ENCODE peak calls at places on chromosome 1, in nine cellular contexts. One of them, this sample, is unnamed.

GRCh38 chr1:9591669-9592509 is 3.2 kb downstream of the TMEM201 start:
- DNase-seq in sigmoid colon: no peak
- DNase-seq in HL-60: no peak
- DNase-seq in suprapubic skin: no peak
- DNase-seq in Panc1: no peak
- DNase-seq in HCT116: no peak
- DNase-seq in vagina: no peak
- DNase-seq in breast epithelium: no peak
- DNase-seq in HepG2: no peak
- DNase-seq in this sample: no peak

GRCh38 chr1:225700164-225700740 is 47.3 kb upstream of the ENAH start:
- DNase-seq in HepG2: peak; percentile 100
- DNase-seq in suprapubic skin: peak; percentile 40
- DNase-seq in Panc1: peak; percentile 96
- DNase-seq in HL-60: no peak
- DNase-seq in sigmoid colon: no peak
- DNase-seq in HCT116: peak; percentile 88
- DNase-seq in breast epithelium: peak; percentile 78
- DNase-seq in vagina: no peak
- DNase-seq in this sample: peak; percentile 67

GRCh38 chr1:154791292-154792278 is 78.5 kb downstream of the KCNN3 start:
- DNase-seq in sigmoid colon: no peak
- DNase-seq in HCT116: peak; percentile 21
- DNase-seq in vagina: no peak
- DNase-seq in Panc1: no peak
- DNase-seq in HepG2: no peak
- DNase-seq in HL-60: no peak
- DNase-seq in breast epithelium: no peak
- DNase-seq in suprapubic skin: no peak
- DNase-seq in this sample: peak; percentile 75

GRCh38 chr1:11281518-11282331 is 8.7 kb downstream of the UBIAD1 start:
- DNase-seq in HepG2: no peak
- DNase-seq in suprapubic skin: no peak
- DNase-seq in breast epithelium: no peak
- DNase-seq in HCT116: no peak
- DNase-seq in vagina: no peak
- DNase-seq in sigmoid colon: peak; percentile 85
- DNase-seq in Panc1: no peak
- DNase-seq in HL-60: no peak
- DNase-seq in this sample: peak; percentile 89

GRCh38 chr1:109630081-109630880 is 10.6 kb downstream of the AMPD2 start:
- DNase-seq in vagina: peak; percentile 67
- DNase-seq in Panc1: no peak
- DNase-seq in HepG2: no peak
- DNase-seq in suprapubic skin: no peak
- DNase-seq in breast epithelium: no peak
- DNase-seq in HCT116: no peak
- DNase-seq in HL-60: no peak
- DNase-seq in sigmoid colon: no peak
- DNase-seq in this sample: no peak

GRCh38 chr1:117930484-117930883 is 945 bp downstream of the WDR3 start:
- DNase-seq in vagina: no peak
- DNase-seq in Panc1: no peak
- DNase-seq in sigmoid colon: no peak
- DNase-seq in HepG2: no peak
- DNase-seq in HCT116: no peak
- DNase-seq in HL-60: no peak
- DNase-seq in breast epithelium: no peak
- DNase-seq in suprapubic skin: no peak
- DNase-seq in this sample: peak; percentile 20

GRCh38 chr1:203797948-203798347 is 2.5 kb downstream of the ZBED6 start:
- DNase-seq in sigmoid colon: peak; percentile 69
- DNase-seq in HepG2: peak; percentile 9
- DNase-seq in suprapubic skin: no peak
- DNase-seq in Panc1: no peak
- DNase-seq in breast epithelium: peak; percentile 37
- DNase-seq in HL-60: no peak
- DNase-seq in vagina: no peak
- DNase-seq in HCT116: no peak
- DNase-seq in this sample: no peak

GRCh38 chr1:107637101-107637500 is 327.9 kb downstream of the VAV3 start:
- DNase-seq in HL-60: no peak
- DNase-seq in breast epithelium: no peak
- DNase-seq in vagina: no peak
- DNase-seq in HepG2: no peak
- DNase-seq in sigmoid colon: no peak
- DNase-seq in HCT116: no peak
- DNase-seq in suprapubic skin: no peak
- DNase-seq in Panc1: no peak
- DNase-seq in this sample: no peak

GRCh38 chr1:40315239-40315794 is 1.8 kb downstream of the COL9A2 start:
- DNase-seq in HCT116: peak; percentile 73
- DNase-seq in HL-60: peak; percentile 72
- DNase-seq in sigmoid colon: peak; percentile 90
- DNase-seq in breast epithelium: peak; percentile 79
- DNase-seq in suprapubic skin: peak; percentile 90
- DNase-seq in vagina: peak; percentile 93
- DNase-seq in Panc1: peak; percentile 59
- DNase-seq in HepG2: peak; percentile 83
- DNase-seq in this sample: peak; percentile 86

GRCh38 chr1:25541889-25542658 is 1.3 kb upstream of the LDLRAP1 start:
- DNase-seq in sigmoid colon: no peak
- DNase-seq in HepG2: no peak
- DNase-seq in suprapubic skin: no peak
- DNase-seq in HCT116: no peak
- DNase-seq in HL-60: no peak
- DNase-seq in Panc1: no peak
- DNase-seq in breast epithelium: peak; percentile 59
- DNase-seq in vagina: no peak
- DNase-seq in this sample: no peak

GRCh38 chr1:25544819-25545218 is 1.4 kb downstream of the LDLRAP1 start:
- DNase-seq in HL-60: no peak
- DNase-seq in Panc1: no peak
- DNase-seq in breast epithelium: peak; percentile 34
- DNase-seq in HCT116: no peak
- DNase-seq in sigmoid colon: no peak
- DNase-seq in vagina: no peak
- DNase-seq in HepG2: no peak
- DNase-seq in suprapubic skin: no peak
- DNase-seq in this sample: no peak

GRCh38 chr1:25544243-25544764 is 898 bp downstream of the LDLRAP1 start:
- DNase-seq in suprapubic skin: no peak
- DNase-seq in Panc1: no peak
- DNase-seq in sigmoid colon: peak; percentile 65
- DNase-seq in HepG2: no peak
- DNase-seq in HL-60: no peak
- DNase-seq in vagina: no peak
- DNase-seq in breast epithelium: no peak
- DNase-seq in HCT116: no peak
- DNase-seq in this sample: no peak

GRCh38 chr1:25543106-25543424 is 341 bp upstream of the LDLRAP1 start:
- DNase-seq in HCT116: no peak
- DNase-seq in breast epithelium: no peak
- DNase-seq in sigmoid colon: no peak
- DNase-seq in HepG2: no peak
- DNase-seq in suprapubic skin: no peak
- DNase-seq in HL-60: no peak
- DNase-seq in Panc1: no peak
- DNase-seq in vagina: no peak
- DNase-seq in this sample: no peak

GRCh38 chr1:25543425-25544242 is at the start of gene LDLRAP1:
- DNase-seq in HL-60: peak; percentile 59
- DNase-seq in sigmoid colon: peak; percentile 88
- DNase-seq in HCT116: no peak
- DNase-seq in breast epithelium: no peak
- DNase-seq in vagina: no peak
- DNase-seq in Panc1: no peak
- DNase-seq in HepG2: peak; percentile 37
- DNase-seq in suprapubic skin: no peak
- DNase-seq in this sample: peak; percentile 74
- TF ChIP-seq POLR2AphosphoS5 in HL-60: no peak
- TF ChIP-seq POLR2AphosphoS5 in sigmoid colon: peak; percentile 81
- TF ChIP-seq POLR2AphosphoS5 in HCT116: peak; percentile 90
- TF ChIP-seq POLR2AphosphoS5 in breast epithelium: peak; percentile 44
- TF ChIP-seq POLR2AphosphoS5 in vagina: no peak
- TF ChIP-seq POLR2AphosphoS5 in Panc1: no peak
- TF ChIP-seq POLR2AphosphoS5 in HepG2: peak; percentile 39
- TF ChIP-seq POLR2AphosphoS5 in suprapubic skin: no peak
- TF ChIP-seq POLR2AphosphoS5 in this sample: peak; percentile 69

GRCh38 chr1:79981483-79981882 is 975.0 kb upstream of the ADGRL4 start:
- DNase-seq in suprapubic skin: no peak
- DNase-seq in breast epithelium: no peak
- DNase-seq in HCT116: no peak
- DNase-seq in sigmoid colon: no peak
- DNase-seq in vagina: no peak
- DNase-seq in HepG2: no peak
- DNase-seq in HL-60: no peak
- DNase-seq in Panc1: no peak
- DNase-seq in this sample: no peak

GRCh38 chr1:79976287-79976686 is 969.8 kb upstream of the ADGRL4 start:
- DNase-seq in Panc1: no peak
- DNase-seq in HepG2: no peak
- DNase-seq in HL-60: no peak
- DNase-seq in suprapubic skin: no peak
- DNase-seq in breast epithelium: no peak
- DNase-seq in sigmoid colon: no peak
- DNase-seq in HCT116: no peak
- DNase-seq in vagina: no peak
- DNase-seq in this sample: no peak

DNA sequence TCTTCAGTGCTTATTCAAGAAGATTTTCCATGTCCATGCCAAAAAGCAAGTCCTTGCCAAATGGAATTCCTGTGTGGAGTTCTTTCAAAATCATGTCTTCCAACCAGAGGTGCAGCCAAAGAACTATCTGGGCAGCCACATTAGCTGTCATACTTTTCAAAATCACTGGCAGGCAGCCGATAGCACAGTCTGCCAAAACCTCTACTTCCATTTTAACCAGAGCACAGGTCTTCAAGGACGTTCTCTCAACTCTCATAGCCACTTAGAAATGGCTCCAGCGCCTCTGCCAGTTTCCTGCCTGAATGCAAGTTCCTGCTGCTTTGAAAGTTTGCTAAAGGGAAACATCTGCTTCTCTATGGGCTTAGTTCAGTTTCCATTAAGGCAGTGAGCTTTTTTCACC is 975.7 kb upstream of the ADGRL4 start:
- DNase-seq in HCT116: no peak
- DNase-seq in sigmoid colon: peak; percentile 72
- DNase-seq in HepG2: no peak
- DNase-seq in vagina: no peak
- DNase-seq in breast epithelium: peak; percentile 79
- DNase-seq in HL-60: no peak
- DNase-seq in Panc1: no peak
- DNase-seq in suprapubic skin: peak; percentile 80
- DNase-seq in this sample: peak; percentile 87
- TF ChIP-seq POLR2AphosphoS5 in HCT116: no peak
- TF ChIP-seq POLR2AphosphoS5 in sigmoid colon: peak; percentile 28
- TF ChIP-seq POLR2AphosphoS5 in HepG2: no peak
- TF ChIP-seq POLR2AphosphoS5 in vagina: peak; percentile 23
- TF ChIP-seq POLR2AphosphoS5 in breast epithelium: no peak
- TF ChIP-seq POLR2AphosphoS5 in HL-60: no peak
- TF ChIP-seq POLR2AphosphoS5 in Panc1: no peak
- TF ChIP-seq POLR2AphosphoS5 in suprapubic skin: no peak
- TF ChIP-seq POLR2AphosphoS5 in this sample: no peak

GRCh38 chr1:7941437-7941793 is 776 bp upstream of the TNFRSF9 start:
- DNase-seq in Panc1: no peak
- DNase-seq in HCT116: no peak
- DNase-seq in breast epithelium: no peak
- DNase-seq in suprapubic skin: no peak
- DNase-seq in HL-60: no peak
- DNase-seq in vagina: no peak
- DNase-seq in HepG2: no peak
- DNase-seq in sigmoid colon: no peak
- DNase-seq in this sample: no peak
- TF ChIP-seq POLR2AphosphoS5 in Panc1: no peak
- TF ChIP-seq POLR2AphosphoS5 in HCT116: no peak
- TF ChIP-seq POLR2AphosphoS5 in breast epithelium: no peak
- TF ChIP-seq POLR2AphosphoS5 in suprapubic skin: no peak
- TF ChIP-seq POLR2AphosphoS5 in HL-60: no peak
- TF ChIP-seq POLR2AphosphoS5 in vagina: no peak
- TF ChIP-seq POLR2AphosphoS5 in HepG2: no peak
- TF ChIP-seq POLR2AphosphoS5 in sigmoid colon: no peak
- TF ChIP-seq POLR2AphosphoS5 in this sample: no peak

GRCh38 chr1:206508130-206508884 is 976 bp downstream of the RASSF5 start:
- DNase-seq in Panc1: no peak
- DNase-seq in breast epithelium: no peak
- DNase-seq in HCT116: no peak
- DNase-seq in vagina: no peak
- DNase-seq in sigmoid colon: no peak
- DNase-seq in HL-60: no peak
- DNase-seq in suprapubic skin: no peak
- DNase-seq in HepG2: peak; percentile 14
- DNase-seq in this sample: no peak

GRCh38 chr1:206508956-206509355 is 1.6 kb downstream of the RASSF5 start:
- DNase-seq in Panc1: no peak
- DNase-seq in HepG2: no peak
- DNase-seq in HCT116: no peak
- DNase-seq in sigmoid colon: no peak
- DNase-seq in suprapubic skin: no peak
- DNase-seq in vagina: no peak
- DNase-seq in HL-60: no peak
- DNase-seq in breast epithelium: no peak
- DNase-seq in this sample: no peak

GRCh38 chr1:206506405-206506802 is 927 bp upstream of the RASSF5 start:
- DNase-seq in sigmoid colon: no peak
- DNase-seq in Panc1: no peak
- DNase-seq in suprapubic skin: no peak
- DNase-seq in HL-60: no peak
- DNase-seq in vagina: no peak
- DNase-seq in HCT116: no peak
- DNase-seq in HepG2: no peak
- DNase-seq in breast epithelium: no peak
- DNase-seq in this sample: no peak

GRCh38 chr1:206506803-206507394 is 432 bp upstream of the RASSF5 start:
- DNase-seq in vagina: no peak
- DNase-seq in breast epithelium: no peak
- DNase-seq in HL-60: no peak
- DNase-seq in HepG2: no peak
- DNase-seq in suprapubic skin: no peak
- DNase-seq in sigmoid colon: no peak
- DNase-seq in HCT116: no peak
- DNase-seq in Panc1: no peak
- DNase-seq in this sample: no peak

DNA sequence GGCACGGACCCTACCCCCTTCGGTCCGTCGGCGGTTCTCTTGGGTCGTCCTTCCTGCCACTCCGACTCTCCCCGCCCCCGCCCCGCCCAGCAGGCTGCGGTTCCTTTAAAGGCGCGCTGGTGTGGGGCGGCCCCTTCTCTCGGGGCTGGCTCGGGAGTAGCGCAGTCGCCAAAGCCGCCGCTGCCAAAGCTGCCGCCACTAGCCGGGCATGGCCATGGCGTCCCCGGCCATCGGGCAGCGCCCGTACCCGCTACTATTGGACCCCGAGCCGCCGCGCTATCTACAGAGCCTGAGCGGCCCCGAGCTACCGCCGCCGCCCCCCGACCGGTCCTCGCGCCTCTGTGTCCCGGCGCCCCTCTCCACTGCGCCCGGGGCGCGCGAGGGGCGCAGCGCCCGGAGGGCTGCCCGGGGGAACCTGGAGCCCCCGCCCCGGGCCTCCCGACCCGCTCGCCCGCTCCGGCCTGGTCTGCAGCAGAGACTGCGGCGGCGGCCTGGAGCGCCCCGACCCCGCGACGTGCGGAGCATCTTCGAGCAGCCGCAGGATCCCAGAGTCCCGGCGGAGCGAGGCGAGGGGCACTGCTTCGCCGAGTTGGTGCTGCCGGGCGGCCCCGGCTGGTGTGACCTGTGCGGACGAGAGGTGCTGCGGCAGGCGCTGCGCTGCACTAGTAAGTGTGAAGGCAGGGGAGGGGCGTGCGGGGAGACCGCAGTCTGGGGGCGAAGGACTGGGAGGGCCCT is at the start of gene RASSF5:
- DNase-seq in HL-60: peak; percentile 41
- DNase-seq in HCT116: no peak
- DNase-seq in HepG2: no peak
- DNase-seq in breast epithelium: peak; percentile 91
- DNase-seq in suprapubic skin: peak; percentile 94
- DNase-seq in Panc1: no peak
- DNase-seq in vagina: no peak
- DNase-seq in sigmoid colon: peak; percentile 90
- DNase-seq in this sample: peak; percentile 29
- TF ChIP-seq POLR2AphosphoS5 in HL-60: no peak
- TF ChIP-seq POLR2AphosphoS5 in HCT116: peak; percentile 79
- TF ChIP-seq POLR2AphosphoS5 in HepG2: no peak
- TF ChIP-seq POLR2AphosphoS5 in breast epithelium: no peak
- TF ChIP-seq POLR2AphosphoS5 in suprapubic skin: no peak
- TF ChIP-seq POLR2AphosphoS5 in Panc1: no peak
- TF ChIP-seq POLR2AphosphoS5 in vagina: no peak
- TF ChIP-seq POLR2AphosphoS5 in sigmoid colon: peak; percentile 67
- TF ChIP-seq POLR2AphosphoS5 in this sample: no peak

This sample was measured in endothelial cell of umbilical vein.